ENCODE peak calls at places on chromosomes 2 and 18, in nine cellular contexts. A is stimulated activated CD8-positive, alpha-beta memory T cell treated with anti-CD3 and anti-CD28 coated beads, Interleukin-2, amount 100 ng/mL, for 1 hour; G is HFFc6; X is T-helper 17 cell; L is HL-60; R is stimulated activated CD4-positive, alpha-beta T cell treated with anti-CD3 and anti-CD28 coated beads, Interleukin-2, amount 100 ng/mL, for 48 hours; B is AG20443; S is HCEC 1CT; E is fibroblast of gingiva. M is an unnamed sample.

GRCh38 chr2:11030909-11031308 is 119.2 kb downstream of the KCNF1 start:
- DNase-seq in A (no peak), G (no peak), X (no peak), L (no peak), R (no peak), B (no peak), S (no peak), E (no peak), M (no peak)

GRCh38 chr2:63424329-63425078 is 163.8 kb downstream of the WDPCP start:
- DNase-seq in A (no peak), G (peak; percentile 42), X (no peak), L (peak; percentile 36), R (peak; percentile 5), B (peak; percentile 10), S (peak; percentile 57), E (peak; percentile 9), M (no peak)

GRCh38 chr18:3319399-3319798 is 57.5 kb downstream of the MYL12B start:
- DNase-seq in A (no peak), G (no peak), X (no peak), L (no peak), R (peak; percentile 16), B (no peak), S (no peak), E (no peak), M (peak; percentile 58)

GRCh38 chr18:3710712-3711269 is 260.8 kb downstream of the TGIF1 start:
- DNase-seq in A (no peak), G (peak; percentile 34), X (no peak), L (peak; percentile 79), R (no peak), B (no peak), S (no peak), E (no peak), M (no peak)

GRCh38 chr18:3889121-3889520 is 439.1 kb downstream of the TGIF1 start:
- DNase-seq in A (no peak), G (no peak), X (no peak), L (no peak), R (no peak), B (no peak), S (no peak), E (no peak), M (no peak)

GRCh38 chr2:191470306-191470705 is 207.6 kb upstream of the NABP1 start:
- DNase-seq in A (no peak), G (no peak), X (no peak), L (no peak), R (no peak), B (no peak), S (no peak), E (no peak), M (no peak)

GRCh38 chr2:205700331-205701132 is 18.2 kb downstream of the NRP2 start:
- DNase-seq in A (no peak), G (peak; percentile 79), X (no peak), L (peak; percentile 61), R (no peak), B (peak; percentile 71), S (peak; percentile 88), E (peak; percentile 67), M (peak; percentile 50)

GRCh38 chr2:235746257-235746934 is 252.6 kb downstream of the AGAP1 start:
- DNase-seq in A (peak; percentile 10), G (peak; percentile 81), X (no peak), L (peak; percentile 44), R (peak; percentile 37), B (peak; percentile 86), S (peak; percentile 81), E (peak; percentile 85), M (peak; percentile 50)

GRCh38 chr2:16707014-16707413 is 41.4 kb upstream of the CYRIA start:
- DNase-seq in A (no peak), G (no peak), X (no peak), L (no peak), R (no peak), B (no peak), S (no peak), E (no peak), M (no peak)

GRCh38 chr2:207926133-207927076 is 98.9 kb downstream of the PLEKHM3 start:
- DNase-seq in A (no peak), G (peak; percentile 76), X (no peak), L (no peak), R (no peak), B (peak; percentile 90), S (peak; percentile 66), E (peak; percentile 91), M (peak; percentile 39)

GRCh38 chr2:159737292-159737916 is 25.1 kb downstream of the MARCHF7 start:
- DNase-seq in A (no peak), G (no peak), X (no peak), L (no peak), R (no peak), B (no peak), S (peak; percentile 31), E (no peak), M (no peak)

GRCh38 chr2:176931588-176932563 is 280.7 kb upstream of the HNRNPA3 start:
- DNase-seq in A (no peak), G (peak; percentile 11), X (no peak), L (no peak), R (no peak), B (peak; percentile 22), S (peak; percentile 36), E (peak; percentile 4), M (no peak)

GRCh38 chr2:13057671-13058070 is 340.9 kb downstream of the TRIB2 start:
- DNase-seq in A (no peak), G (no peak), X (no peak), L (no peak), R (no peak), B (no peak), S (no peak), E (no peak), M (no peak)

GRCh38 chr2:235642446-235643107 is 148.7 kb downstream of the AGAP1 start:
- DNase-seq in A (no peak), G (peak; percentile 7), X (no peak), L (no peak), R (no peak), B (peak; percentile 75), S (peak; percentile 69), E (no peak), M (no peak)

GRCh38 chr2:58157754-58158153 is 83.4 kb downstream of the FANCL start:
- DNase-seq in A (no peak), G (no peak), X (no peak), L (no peak), R (no peak), B (no peak), S (no peak), E (no peak), M (no peak)

GRCh38 chr2:241081643-241082337 is 20.3 kb downstream of the MTERF4 start:
- DNase-seq in A (no peak), G (no peak), X (no peak), L (no peak), R (no peak), B (no peak), S (peak; percentile 22), E (no peak), M (peak; percentile 67)

GRCh38 chr2:232365621-232366321 is 12.8 kb upstream of the ALPP start:
- DNase-seq in A (no peak), G (peak; percentile 59), X (no peak), L (peak; percentile 21), R (no peak), B (peak; percentile 67), S (peak; percentile 17), E (no peak), M (peak; percentile 45)

GRCh38 chr18:13256444-13257305 is 38.1 kb downstream of the LDLRAD4 start:
- DNase-seq in A (no peak), G (no peak), X (no peak), L (no peak), R (no peak), B (no peak), S (no peak), E (no peak), M (peak; percentile 10)

GRCh38 chr2:23412556-23413155 is 27.7 kb downstream of the KLHL29 start:
- DNase-seq in A (no peak), G (peak; percentile 72), X (no peak), L (no peak), R (no peak), B (no peak), S (peak; percentile 76), E (peak; percentile 54), M (no peak)

GRCh38 chr18:24274822-24275221 is 122.8 kb downstream of the OSBPL1A start:
- DNase-seq in A (no peak), G (no peak), X (no peak), L (peak; percentile 68), R (no peak), B (no peak), S (no peak), E (no peak), M (peak; percentile 54)

GRCh38 chr2:112646102-112646719 is 472 bp downstream of the SLC20A1 start:
- DNase-seq in A (peak; percentile 27), G (no peak), X (peak; percentile 36), L (no peak), R (peak; percentile 42), B (peak; percentile 71), S (no peak), E (no peak), M (peak; percentile 94)

GRCh38 chr18:12026562-12026961 is 45.3 kb downstream of the IMPA2 start:
- DNase-seq in A (no peak), G (no peak), X (no peak), L (no peak), R (no peak), B (no peak), S (no peak), E (no peak), M (peak; percentile 23)

GRCh38 chr2:27582695-27583389 is at the start of gene ZNF512:
- DNase-seq in A (peak; percentile 59), G (peak; percentile 82), X (peak; percentile 62), L (peak; percentile 91), R (peak; percentile 73), B (peak; percentile 95), S (peak; percentile 92), E (peak; percentile 95), M (peak; percentile 92)

GRCh38 chr18:69414184-69414583 is 13.5 kb downstream of the DOK6 start:
- DNase-seq in A (no peak), G (no peak), X (no peak), L (no peak), R (no peak), B (no peak), S (no peak), E (no peak), M (no peak)

GRCh38 chr2:239594772-239595608 is 194.2 kb upstream of the HDAC4 start:
- DNase-seq in A (no peak), G (no peak), X (no peak), L (no peak), R (no peak), B (no peak), S (no peak), E (no peak), M (peak; percentile 24)

GRCh38 chr18:35804377-35804776 is 168.1 kb upstream of the RMP24 start:
- DNase-seq in A (no peak), G (no peak), X (no peak), L (no peak), R (no peak), B (no peak), S (no peak), E (no peak), M (no peak)

GRCh38 chr2:73297151-73297559 is 3.8 kb upstream of the EGR4 start:
- DNase-seq in A (no peak), G (peak; percentile 24), X (no peak), L (no peak), R (no peak), B (no peak), S (no peak), E (no peak), M (no peak)

GRCh38 chr18:42258301-42258965 is 303.4 kb downstream of the PIK3C3 start:
- DNase-seq in A (no peak), G (no peak), X (no peak), L (no peak), R (no peak), B (no peak), S (no peak), E (no peak), M (no peak)

GRCh38 chr2:10339647-10340592 is 37.2 kb downstream of the HPCAL1 start:
- DNase-seq in A (no peak), G (no peak), X (no peak), L (no peak), R (no peak), B (no peak), S (no peak), E (no peak), M (no peak)

GRCh38 chr18:36099311-36099710 is 29.8 kb downstream of the SLC39A6 start:
- DNase-seq in A (no peak), G (no peak), X (no peak), L (no peak), R (no peak), B (no peak), S (no peak), E (no peak), M (no peak)

GRCh38 chr18:10116574-10116973 is 202.8 kb downstream of the VAPA start:
- DNase-seq in A (no peak), G (no peak), X (no peak), L (no peak), R (no peak), B (no peak), S (no peak), E (no peak), M (no peak)